ENCODE peak calls at places on chromosomes 12 and 14, in six cellular contexts. One of them, this sample, is unnamed.

GRCh38 chr14:60565211-60565610 is 56.3 kb downstream of the SIX6 start:
- DNase-seq in NCI-H524: no peak
- DNase-seq in MCF 10A: peak; percentile 64
- DNase-seq in HS-27A: peak; percentile 23
- DNase-seq in naive B cell: no peak
- DNase-seq in tibial nerve: no peak
- DNase-seq in this sample: peak; percentile 98

GRCh38 chr12:8687846-8688601 is 9.8 kb upstream of the RIMKLB start:
- DNase-seq in tibial nerve: peak; percentile 44
- DNase-seq in HS-27A: no peak
- DNase-seq in naive B cell: no peak
- DNase-seq in MCF 10A: peak; percentile 77
- DNase-seq in NCI-H524: no peak
- DNase-seq in this sample: peak; percentile 96

GRCh38 chr12:67697981-67698380 is 49.4 kb downstream of the DYRK2 start:
- DNase-seq in NCI-H524: no peak
- DNase-seq in HS-27A: no peak
- DNase-seq in MCF 10A: no peak
- DNase-seq in naive B cell: no peak
- DNase-seq in tibial nerve: no peak
- DNase-seq in this sample: no peak

GRCh38 chr14:105947599-105947998 is 421.2 kb downstream of the TMEM121 start:
- DNase-seq in naive B cell: no peak
- DNase-seq in tibial nerve: no peak
- DNase-seq in HS-27A: no peak
- DNase-seq in NCI-H524: no peak
- DNase-seq in MCF 10A: no peak
- DNase-seq in this sample: no peak

GRCh38 chr14:24238123-24238522 is 4.3 kb downstream of the TINF2 start:
- DNase-seq in NCI-H524: no peak
- DNase-seq in naive B cell: no peak
- DNase-seq in HS-27A: no peak
- DNase-seq in tibial nerve: no peak
- DNase-seq in MCF 10A: peak; percentile 33
- DNase-seq in this sample: peak; percentile 33

GRCh38 chr12:39125580-39125979 is 220.2 kb upstream of the CPNE8 start:
- DNase-seq in NCI-H524: no peak
- DNase-seq in MCF 10A: peak; percentile 11
- DNase-seq in naive B cell: no peak
- DNase-seq in HS-27A: no peak
- DNase-seq in tibial nerve: no peak
- DNase-seq in this sample: peak; percentile 14

GRCh38 chr12:106585862-106586534 is 3.2 kb downstream of the RFX4 start:
- DNase-seq in MCF 10A: no peak
- DNase-seq in naive B cell: no peak
- DNase-seq in HS-27A: no peak
- DNase-seq in tibial nerve: no peak
- DNase-seq in NCI-H524: peak; percentile 16
- DNase-seq in this sample: no peak

GRCh38 chr12:75563351-75563750 is 51.9 kb upstream of the KRR1 start:
- DNase-seq in NCI-H524: no peak
- DNase-seq in HS-27A: no peak
- DNase-seq in naive B cell: no peak
- DNase-seq in tibial nerve: no peak
- DNase-seq in MCF 10A: no peak
- DNase-seq in this sample: no peak

GRCh38 chr12:91219511-91219910 is 36.9 kb upstream of the DCN start:
- DNase-seq in NCI-H524: no peak
- DNase-seq in tibial nerve: no peak
- DNase-seq in MCF 10A: peak; percentile 63
- DNase-seq in HS-27A: no peak
- DNase-seq in naive B cell: no peak
- DNase-seq in this sample: peak; percentile 99

GRCh38 chr14:90815817-90816662 is at the start of gene TTC7B:
- DNase-seq in NCI-H524: no peak
- DNase-seq in HS-27A: no peak
- DNase-seq in tibial nerve: no peak
- DNase-seq in MCF 10A: peak; percentile 18
- DNase-seq in naive B cell: peak; percentile 35
- DNase-seq in this sample: no peak

GRCh38 chr14:36952702-36953101 is 219.7 kb downstream of the SLC25A21 start:
- DNase-seq in HS-27A: peak; percentile 88
- DNase-seq in naive B cell: no peak
- DNase-seq in NCI-H524: no peak
- DNase-seq in MCF 10A: peak; percentile 35
- DNase-seq in tibial nerve: no peak
- DNase-seq in this sample: peak; percentile 24

GRCh38 chr12:131434208-131435125 is 276.4 kb upstream of the SFSWAP start:
- DNase-seq in naive B cell: no peak
- DNase-seq in MCF 10A: no peak
- DNase-seq in tibial nerve: no peak
- DNase-seq in HS-27A: no peak
- DNase-seq in NCI-H524: no peak
- DNase-seq in this sample: no peak

GRCh38 chr12:13982010-13982409 is 608 bp upstream of the GRIN2B start:
- DNase-seq in HS-27A: no peak
- DNase-seq in tibial nerve: no peak
- DNase-seq in NCI-H524: no peak
- DNase-seq in MCF 10A: no peak
- DNase-seq in naive B cell: peak; percentile 17
- DNase-seq in this sample: peak; percentile 40

GRCh38 chr12:6830286-6830892 is 2.2 kb downstream of the P3H3 start:
- DNase-seq in naive B cell: no peak
- DNase-seq in NCI-H524: no peak
- DNase-seq in tibial nerve: no peak
- DNase-seq in HS-27A: no peak
- DNase-seq in MCF 10A: no peak
- DNase-seq in this sample: no peak

GRCh38 chr14:77025744-77026165 is 2.8 kb downstream of the IRF2BPL start:
- DNase-seq in NCI-H524: no peak
- DNase-seq in naive B cell: no peak
- DNase-seq in HS-27A: no peak
- DNase-seq in MCF 10A: peak; percentile 40
- DNase-seq in tibial nerve: no peak
- DNase-seq in this sample: no peak

GRCh38 chr12:6110006-6110405 is 14.5 kb downstream of the VWF start:
- DNase-seq in naive B cell: no peak
- DNase-seq in MCF 10A: no peak
- DNase-seq in HS-27A: no peak
- DNase-seq in tibial nerve: no peak
- DNase-seq in NCI-H524: no peak
- DNase-seq in this sample: no peak

GRCh38 chr12:125878483-125878882 is 813.2 kb downstream of the AACS start:
- DNase-seq in MCF 10A: no peak
- DNase-seq in tibial nerve: no peak
- DNase-seq in NCI-H524: no peak
- DNase-seq in naive B cell: no peak
- DNase-seq in HS-27A: no peak
- DNase-seq in this sample: no peak

GRCh38 chr12:20740972-20741371 is 45.8 kb downstream of the SLCO1C1 start:
- DNase-seq in NCI-H524: no peak
- DNase-seq in naive B cell: no peak
- DNase-seq in tibial nerve: no peak
- DNase-seq in HS-27A: no peak
- DNase-seq in MCF 10A: no peak
- DNase-seq in this sample: no peak

GRCh38 chr14:90091393-90091792 is 29.6 kb downstream of the KCNK13 start:
- DNase-seq in HS-27A: peak; percentile 60
- DNase-seq in naive B cell: no peak
- DNase-seq in MCF 10A: peak; percentile 89
- DNase-seq in NCI-H524: no peak
- DNase-seq in tibial nerve: no peak
- DNase-seq in this sample: peak; percentile 80

GRCh38 chr12:82650627-82651337 is 35.9 kb upstream of the TMTC2 start:
- DNase-seq in tibial nerve: no peak
- DNase-seq in HS-27A: no peak
- DNase-seq in MCF 10A: peak; percentile 94
- DNase-seq in naive B cell: no peak
- DNase-seq in NCI-H524: no peak
- DNase-seq in this sample: peak; percentile 78

GRCh38 chr14:53962954-53963490 is 6.4 kb upstream of the BMP4 start:
- DNase-seq in naive B cell: no peak
- DNase-seq in NCI-H524: no peak
- DNase-seq in HS-27A: no peak
- DNase-seq in tibial nerve: no peak
- DNase-seq in MCF 10A: no peak
- DNase-seq in this sample: no peak

GRCh38 chr12:106978035-106978800 is 8.7 kb downstream of the MTERF2 start:
- DNase-seq in NCI-H524: no peak
- DNase-seq in naive B cell: no peak
- DNase-seq in tibial nerve: peak; percentile 72
- DNase-seq in MCF 10A: peak; percentile 47
- DNase-seq in HS-27A: no peak
- DNase-seq in this sample: peak; percentile 65

GRCh38 chr14:37122919-37123639 is 49.3 kb downstream of the SLC25A21 start:
- DNase-seq in MCF 10A: no peak
- DNase-seq in HS-27A: no peak
- DNase-seq in NCI-H524: no peak
- DNase-seq in tibial nerve: no peak
- DNase-seq in naive B cell: no peak
- DNase-seq in this sample: peak; percentile 24

GRCh38 chr14:95233702-95234241 is 76.4 kb upstream of the DICER1 start:
- DNase-seq in naive B cell: peak; percentile 21
- DNase-seq in tibial nerve: peak; percentile 76
- DNase-seq in HS-27A: no peak
- DNase-seq in NCI-H524: no peak
- DNase-seq in MCF 10A: no peak
- DNase-seq in this sample: peak; percentile 70

GRCh38 chr12:59708059-59708458 is 112.2 kb downstream of the SLC16A7 start:
- DNase-seq in MCF 10A: peak; percentile 47
- DNase-seq in naive B cell: no peak
- DNase-seq in NCI-H524: no peak
- DNase-seq in HS-27A: peak; percentile 49
- DNase-seq in tibial nerve: no peak
- DNase-seq in this sample: peak; percentile 80

GRCh38 chr12:79006306-79006705 is 141.7 kb downstream of the SYT1 start:
- DNase-seq in tibial nerve: no peak
- DNase-seq in MCF 10A: peak; percentile 22
- DNase-seq in NCI-H524: no peak
- DNase-seq in HS-27A: peak; percentile 20
- DNase-seq in naive B cell: no peak
- DNase-seq in this sample: peak; percentile 6

GRCh38 chr12:24378548-24379011 is 429.1 kb upstream of the SOX5 start:
- DNase-seq in MCF 10A: no peak
- DNase-seq in HS-27A: no peak
- DNase-seq in naive B cell: peak; percentile 23
- DNase-seq in tibial nerve: no peak
- DNase-seq in NCI-H524: no peak
- DNase-seq in this sample: no peak

GRCh38 chr12:126342866-126343265 is 1277.6 kb downstream of the AACS start:
- DNase-seq in tibial nerve: no peak
- DNase-seq in NCI-H524: no peak
- DNase-seq in MCF 10A: no peak
- DNase-seq in HS-27A: no peak
- DNase-seq in naive B cell: no peak
- DNase-seq in this sample: no peak

GRCh38 chr14:100440207-100440631 is 117.1 kb downstream of the SLC25A47 start:
- DNase-seq in NCI-H524: peak; percentile 81
- DNase-seq in tibial nerve: peak; percentile 59
- DNase-seq in naive B cell: peak; percentile 9
- DNase-seq in MCF 10A: peak; percentile 89
- DNase-seq in HS-27A: no peak
- DNase-seq in this sample: peak; percentile 86

GRCh38 chr14:99698642-99699041 is 14.5 kb downstream of the CYP46A1 start:
- DNase-seq in tibial nerve: no peak
- DNase-seq in MCF 10A: no peak
- DNase-seq in NCI-H524: no peak
- DNase-seq in naive B cell: no peak
- DNase-seq in HS-27A: no peak
- DNase-seq in this sample: no peak

GRCh38 chr12:108561852-108562347 is 496 bp upstream of the ISCU start:
- DNase-seq in tibial nerve: no peak
- DNase-seq in HS-27A: no peak
- DNase-seq in NCI-H524: no peak
- DNase-seq in naive B cell: no peak
- DNase-seq in MCF 10A: no peak
- DNase-seq in this sample: no peak

GRCh38 chr14:65237956-65238355 is 135.6 kb upstream of the MAX start:
- DNase-seq in naive B cell: no peak
- DNase-seq in tibial nerve: no peak
- DNase-seq in MCF 10A: no peak
- DNase-seq in HS-27A: no peak
- DNase-seq in NCI-H524: no peak
- DNase-seq in this sample: no peak

GRCh38 chr12:106910202-106910601 is 45.5 kb upstream of the TMEM263 start:
- DNase-seq in tibial nerve: no peak
- DNase-seq in HS-27A: no peak
- DNase-seq in naive B cell: peak; percentile 73
- DNase-seq in NCI-H524: no peak
- DNase-seq in MCF 10A: no peak
- DNase-seq in this sample: no peak

GRCh38 chr12:77214136-77214535 is 148.8 kb upstream of the E2F7 start:
- DNase-seq in NCI-H524: no peak
- DNase-seq in naive B cell: no peak
- DNase-seq in HS-27A: no peak
- DNase-seq in tibial nerve: no peak
- DNase-seq in MCF 10A: no peak
- DNase-seq in this sample: no peak

GRCh38 chr12:78683031-78683430 is 181.5 kb upstream of the SYT1 start:
- DNase-seq in HS-27A: no peak
- DNase-seq in MCF 10A: no peak
- DNase-seq in NCI-H524: no peak
- DNase-seq in tibial nerve: no peak
- DNase-seq in naive B cell: no peak
- DNase-seq in this sample: no peak

GRCh38 chr12:4395818-4396217 is 16.3 kb upstream of the FGF23 start:
- DNase-seq in tibial nerve: no peak
- DNase-seq in naive B cell: no peak
- DNase-seq in NCI-H524: no peak
- DNase-seq in MCF 10A: no peak
- DNase-seq in HS-27A: no peak
- DNase-seq in this sample: no peak

GRCh38 chr12:117101953-117102833 is 3.0 kb upstream of the TESC start:
- DNase-seq in naive B cell: no peak
- DNase-seq in tibial nerve: no peak
- DNase-seq in HS-27A: no peak
- DNase-seq in MCF 10A: no peak
- DNase-seq in NCI-H524: peak; percentile 45
- DNase-seq in this sample: no peak

GRCh38 chr14:65483647-65484046 is 71.1 kb downstream of the FUT8 start:
- DNase-seq in HS-27A: no peak
- DNase-seq in MCF 10A: no peak
- DNase-seq in NCI-H524: no peak
- DNase-seq in tibial nerve: no peak
- DNase-seq in naive B cell: no peak
- DNase-seq in this sample: peak; percentile 15

This sample was measured in renal cortical epithelial cell.